ENCODE peak calls at places on chromosomes 6 and 20, in five cellular contexts. One of them, this sample, is unnamed.

GRCh38 chr6:43078651-43079050 is 2.5 kb downstream of the PTK7 start:
- DNase-seq in HFF-Myc: no peak
- DNase-seq in GM06990: no peak
- DNase-seq in NCI-H446: no peak
- DNase-seq in SJSA1: no peak
- DNase-seq in this sample: no peak

GRCh38 chr6:159451051-159451450 is 242.0 kb downstream of the SOD2 start:
- DNase-seq in HFF-Myc: peak; percentile 33
- DNase-seq in GM06990: no peak
- DNase-seq in NCI-H446: no peak
- DNase-seq in SJSA1: peak; percentile 81
- DNase-seq in this sample: peak; percentile 69

GRCh38 chr6:134457941-134458340 is 140.0 kb upstream of the SGK1 start:
- DNase-seq in HFF-Myc: no peak
- DNase-seq in GM06990: no peak
- DNase-seq in NCI-H446: no peak
- DNase-seq in SJSA1: no peak
- DNase-seq in this sample: no peak

GRCh38 chr20:621115-621756 is 11.1 kb upstream of the TCF15 start:
- DNase-seq in HFF-Myc: no peak
- DNase-seq in GM06990: no peak
- DNase-seq in NCI-H446: no peak
- DNase-seq in SJSA1: no peak
- DNase-seq in this sample: no peak

GRCh38 chr6:105974981-105975380 is 111.2 kb upstream of the PRDM1 start:
- DNase-seq in HFF-Myc: no peak
- DNase-seq in GM06990: no peak
- DNase-seq in NCI-H446: no peak
- DNase-seq in SJSA1: no peak
- DNase-seq in this sample: no peak

GRCh38 chr6:28263946-28264345 is 3.0 kb upstream of the ZSCAN26 start:
- DNase-seq in HFF-Myc: no peak
- DNase-seq in GM06990: no peak
- DNase-seq in NCI-H446: no peak
- DNase-seq in SJSA1: no peak
- DNase-seq in this sample: no peak

GRCh38 chr6:85390775-85391174 is 59.1 kb upstream of the NT5E start:
- DNase-seq in HFF-Myc: no peak
- DNase-seq in GM06990: no peak
- DNase-seq in NCI-H446: no peak
- DNase-seq in SJSA1: no peak
- DNase-seq in this sample: no peak

GRCh38 chr6:133854633-133855598 is 34.0 kb upstream of the TCF21 start:
- DNase-seq in HFF-Myc: no peak
- DNase-seq in GM06990: peak; percentile 23
- DNase-seq in NCI-H446: no peak
- DNase-seq in SJSA1: no peak
- DNase-seq in this sample: no peak

GRCh38 chr20:4637081-4637797 is 84.5 kb upstream of the PRND start:
- DNase-seq in HFF-Myc: no peak
- DNase-seq in GM06990: no peak
- DNase-seq in NCI-H446: no peak
- DNase-seq in SJSA1: no peak
- DNase-seq in this sample: no peak

GRCh38 chr6:123393333-123393732 is 243.4 kb downstream of the TRDN start:
- DNase-seq in HFF-Myc: no peak
- DNase-seq in GM06990: no peak
- DNase-seq in NCI-H446: no peak
- DNase-seq in SJSA1: no peak
- DNase-seq in this sample: no peak

GRCh38 chr6:84671188-84671587 is 93.2 kb downstream of the TBX18 start:
- DNase-seq in HFF-Myc: no peak
- DNase-seq in GM06990: no peak
- DNase-seq in NCI-H446: peak; percentile 74
- DNase-seq in SJSA1: no peak
- DNase-seq in this sample: no peak

GRCh38 chr6:135088818-135089809 is 34.5 kb upstream of the HBS1L start:
- DNase-seq in HFF-Myc: peak; percentile 10
- DNase-seq in GM06990: peak; percentile 56
- DNase-seq in NCI-H446: no peak
- DNase-seq in SJSA1: no peak
- DNase-seq in this sample: peak; percentile 3

GRCh38 chr20:62364911-62365736 is 2.0 kb downstream of the LAMA5 start:
- DNase-seq in HFF-Myc: no peak
- DNase-seq in GM06990: no peak
- DNase-seq in NCI-H446: no peak
- DNase-seq in SJSA1: no peak
- DNase-seq in this sample: no peak

GRCh38 chr6:4577406-4577805 is 198.8 kb upstream of the CDYL start:
- DNase-seq in HFF-Myc: no peak
- DNase-seq in GM06990: no peak
- DNase-seq in NCI-H446: no peak
- DNase-seq in SJSA1: peak; percentile 57
- DNase-seq in this sample: peak; percentile 97

GRCh38 chr6:105740946-105741605 is 338.2 kb upstream of the PREP start:
- DNase-seq in HFF-Myc: no peak
- DNase-seq in GM06990: no peak
- DNase-seq in NCI-H446: no peak
- DNase-seq in SJSA1: no peak
- DNase-seq in this sample: no peak

GRCh38 chr6:113172531-113172966 is 684.6 kb upstream of the MARCKS start:
- DNase-seq in HFF-Myc: no peak
- DNase-seq in GM06990: no peak
- DNase-seq in NCI-H446: peak; percentile 64
- DNase-seq in SJSA1: no peak
- DNase-seq in this sample: no peak

GRCh38 chr6:150592377-150592995 is 7.2 kb upstream of the PLEKHG1 start:
- DNase-seq in HFF-Myc: no peak
- DNase-seq in GM06990: no peak
- DNase-seq in NCI-H446: no peak
- DNase-seq in SJSA1: no peak
- DNase-seq in this sample: no peak

GRCh38 chr6:77620290-77620882 is 32.5 kb upstream of the MEI4 start:
- DNase-seq in HFF-Myc: no peak
- DNase-seq in GM06990: no peak
- DNase-seq in NCI-H446: no peak
- DNase-seq in SJSA1: no peak
- DNase-seq in this sample: no peak

GRCh38 chr6:20600831-20601230 is 66.6 kb downstream of the CDKAL1 start:
- DNase-seq in HFF-Myc: no peak
- DNase-seq in GM06990: no peak
- DNase-seq in NCI-H446: no peak
- DNase-seq in SJSA1: no peak
- DNase-seq in this sample: no peak

GRCh38 chr6:12403201-12403826 is 113.2 kb downstream of the EDN1 start:
- DNase-seq in HFF-Myc: no peak
- DNase-seq in GM06990: no peak
- DNase-seq in NCI-H446: no peak
- DNase-seq in SJSA1: no peak
- DNase-seq in this sample: no peak